ENCODE peak calls at places on chromosomes 12 and 14, in five cellular contexts. G, H, K, U and N are unnamed samples.

GRCh38 chr12:127548123-127548553 is 718.8 kb upstream of the TMEM132C start:
- DNase-seq in G (no peak), H (no peak), K (no peak), U (no peak), N (no peak)

GRCh38 chr14:104436741-104437701 is 142.5 kb upstream of the C14orf180 start:
- DNase-seq in G (no peak), H (no peak), K (no peak), U (no peak), N (no peak)

GRCh38 chr12:101792046-101792931 is 38.5 kb downstream of the GNPTAB start:
- DNase-seq in G (no peak), H (no peak), K (no peak), U (no peak), N (no peak)

GRCh38 chr14:60757617-60758016 is 23.1 kb downstream of the MNAT1 start:
- DNase-seq in G (no peak), H (no peak), K (peak; percentile 87), U (no peak), N (no peak)

GRCh38 chr14:26702721-26703250 is 105.0 kb upstream of the NOVA1 start:
- DNase-seq in G (no peak), H (no peak), K (peak; percentile 23), U (no peak), N (no peak)

GRCh38 chr12:89756638-89757321 is 48.1 kb upstream of the ATP2B1 start:
- DNase-seq in G (no peak), H (peak; percentile 81), K (peak; percentile 98), U (no peak), N (no peak)

GRCh38 chr12:112419269-112420133 is 754 bp downstream of the PTPN11 start:
- DNase-seq in G (no peak), H (peak; percentile 60), K (peak; percentile 92), U (no peak), N (no peak)

GRCh38 chr12:69575346-69575745 is 9.9 kb upstream of the CCT2 start:
- DNase-seq in G (no peak), H (no peak), K (no peak), U (no peak), N (no peak)

GRCh38 chr12:87332987-87333761 is 696.0 kb downstream of the C12orf50 start:
- DNase-seq in G (no peak), H (no peak), K (no peak), U (no peak), N (no peak)

GRCh38 chr12:56375598-56376434 is 13.2 kb upstream of the APOF start:
- DNase-seq in G (no peak), H (no peak), K (no peak), U (no peak), N (no peak)

GRCh38 chr12:131752457-131752856 is 41.6 kb downstream of the SFSWAP start:
- DNase-seq in G (no peak), H (no peak), K (no peak), U (no peak), N (no peak)

GRCh38 chr12:93237235-93237915 is 140.3 kb upstream of the NUDT4 start:
- DNase-seq in G (no peak), H (no peak), K (peak; percentile 30), U (no peak), N (no peak)

GRCh38 chr12:18798445-18799139 is 60.7 kb downstream of the CAPZA3 start:
- DNase-seq in G (no peak), H (no peak), K (no peak), U (no peak), N (no peak)

GRCh38 chr12:122635471-122635870 is 67.7 kb downstream of the HCAR2 start:
- DNase-seq in G (no peak), H (no peak), K (no peak), U (no peak), N (no peak)

GRCh38 chr12:120090626-120091295 is 25.8 kb downstream of the RAB35 start:
- DNase-seq in G (no peak), H (no peak), K (no peak), U (no peak), N (no peak)

GRCh38 chr14:103107455-103107854 is 12.9 kb downstream of the EXOC3L4 start:
- DNase-seq in G (no peak), H (no peak), K (no peak), U (no peak), N (no peak)